ENCODE peak calls at places on chromosomes 16 and 17, in four cellular contexts. One of them, this sample, is unnamed.

GRCh38 chr17:16259926-16260325 is 42.9 kb downstream of the PIGL start:
- DNase-seq in HepG2: no peak
- DNase-seq in K562: no peak
- DNase-seq in GM12878: no peak
- DNase-seq in this sample: no peak

GRCh38 chr16:50602531-50603205 is 54.5 kb downstream of the NKD1 start:
- DNase-seq in HepG2: no peak
- DNase-seq in GM12878: no peak
- DNase-seq in K562: no peak
- DNase-seq in this sample: no peak

GRCh38 chr17:17748604-17749003 is 67.3 kb downstream of the RAI1 start:
- DNase-seq in GM12878: no peak
- DNase-seq in HepG2: no peak
- DNase-seq in K562: no peak
- DNase-seq in this sample: no peak

GRCh38 chr17:61583242-61583641 is 7.8 kb downstream of the NACA2 start:
- DNase-seq in K562: peak; percentile 27
- DNase-seq in GM12878: no peak
- DNase-seq in HepG2: peak; percentile 74
- DNase-seq in this sample: peak; percentile 59

GRCh38 chr16:56898847-56899246 is 33.1 kb upstream of the HERPUD1 start:
- DNase-seq in K562: no peak
- DNase-seq in HepG2: no peak
- DNase-seq in GM12878: peak; percentile 77
- DNase-seq in this sample: no peak

GRCh38 chr17:47730681-47731080 is 2.4 kb upstream of the TBX21 start:
- DNase-seq in GM12878: no peak
- DNase-seq in K562: no peak
- DNase-seq in HepG2: no peak
- DNase-seq in this sample: no peak

GRCh38 chr16:74315059-74315458 is 18.4 kb downstream of the PSMD7 start:
- DNase-seq in K562: no peak
- DNase-seq in HepG2: no peak
- DNase-seq in GM12878: no peak
- DNase-seq in this sample: no peak

GRCh38 chr17:44464037-44464436 is 39.2 kb downstream of the GPATCH8 start:
- DNase-seq in GM12878: no peak
- DNase-seq in HepG2: no peak
- DNase-seq in K562: no peak
- DNase-seq in this sample: no peak

GRCh38 chr17:50953831-50954601 is 87.9 kb upstream of the TOB1 start:
- DNase-seq in K562: no peak
- DNase-seq in GM12878: no peak
- DNase-seq in HepG2: no peak
- DNase-seq in this sample: peak; percentile 70

GRCh38 chr16:84062734-84063640 is 20.4 kb upstream of the SLC38A8 start:
- DNase-seq in HepG2: peak; percentile 59
- DNase-seq in GM12878: no peak
- DNase-seq in K562: peak; percentile 85
- DNase-seq in this sample: peak; percentile 88

GRCh38 chr17:7410634-7411426 is 3.2 kb downstream of the NLGN2 start:
- DNase-seq in HepG2: no peak
- DNase-seq in K562: no peak
- DNase-seq in GM12878: no peak
- DNase-seq in this sample: no peak

GRCh38 chr17:11264183-11264871 is 23.3 kb downstream of the SHISA6 start:
- DNase-seq in K562: peak; percentile 2
- DNase-seq in HepG2: peak; percentile 3
- DNase-seq in GM12878: no peak
- DNase-seq in this sample: no peak

GRCh38 chr17:55577687-55578086 is 66.4 kb upstream of the SMIM36 start:
- DNase-seq in K562: no peak
- DNase-seq in HepG2: no peak
- DNase-seq in GM12878: no peak
- DNase-seq in this sample: no peak

GRCh38 chr17:68100000-68100641 is 64.6 kb downstream of the KPNA2 start:
- DNase-seq in HepG2: peak; percentile 48
- DNase-seq in GM12878: no peak
- DNase-seq in K562: no peak
- DNase-seq in this sample: no peak

GRCh38 chr17:75693500-75694481 is 26.7 kb downstream of the SAP30BP start:
- DNase-seq in GM12878: no peak
- DNase-seq in K562: no peak
- DNase-seq in HepG2: no peak
- DNase-seq in this sample: no peak

GRCh38 chr17:71502443-71502842 is 618.4 kb upstream of the SOX9 start:
- DNase-seq in GM12878: no peak
- DNase-seq in K562: no peak
- DNase-seq in HepG2: no peak
- DNase-seq in this sample: no peak

GRCh38 chr17:74177018-74177450 is 26.4 kb upstream of the RPL38 start:
- DNase-seq in K562: no peak
- DNase-seq in GM12878: no peak
- DNase-seq in HepG2: no peak
- DNase-seq in this sample: no peak

DNA sequence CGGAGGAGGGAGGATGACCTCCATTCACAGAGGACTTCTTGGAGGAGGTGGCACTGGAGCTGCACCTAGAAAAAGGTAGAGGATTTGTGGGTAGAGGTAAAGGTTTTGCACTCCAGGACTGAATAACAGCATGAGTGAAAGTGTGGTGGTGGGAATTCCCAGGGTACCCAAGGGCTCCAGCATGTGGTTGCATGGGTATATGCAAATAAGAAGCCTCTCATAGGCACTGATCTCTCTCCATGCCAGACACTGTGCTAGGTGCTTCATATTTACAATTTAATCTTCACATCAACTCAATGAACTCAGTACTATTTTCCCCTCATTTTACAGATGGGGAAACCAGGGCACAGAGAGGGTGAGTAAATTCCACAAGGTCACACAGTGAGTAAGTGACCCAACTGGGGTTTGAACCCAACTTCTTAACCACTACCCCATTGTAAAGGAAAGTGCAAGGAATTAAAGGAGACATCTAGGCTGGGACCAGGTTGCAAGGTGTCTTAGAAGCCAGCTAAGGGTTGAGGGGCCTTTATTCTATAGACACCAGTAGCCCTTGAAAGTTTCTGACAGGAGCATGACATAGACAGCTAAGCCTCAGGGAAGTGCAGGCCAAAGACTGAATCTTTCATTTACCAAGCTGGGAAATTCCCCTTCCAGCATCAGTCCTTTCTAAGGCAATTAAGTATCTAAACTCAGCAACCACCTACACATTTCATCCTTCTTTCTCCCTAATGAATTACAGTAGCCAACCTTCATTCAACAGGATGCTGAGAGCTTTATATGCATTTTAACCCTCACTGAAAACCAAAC is 21.3 kb downstream of the SCNN1B start:
- DNase-seq in K562: no peak
- DNase-seq in HepG2: no peak
- DNase-seq in GM12878: peak; percentile 84
- DNase-seq in this sample: no peak
- TF ChIP-seq TARDBP in K562: no peak
- TF ChIP-seq TARDBP in HepG2: no peak
- TF ChIP-seq TARDBP in GM12878: no peak
- TF ChIP-seq TARDBP in this sample: no peak

GRCh38 chr16:27611340-27611739 is 61.4 kb downstream of the KATNIP start:
- DNase-seq in HepG2: no peak
- DNase-seq in K562: no peak
- DNase-seq in GM12878: no peak
- DNase-seq in this sample: no peak
- TF ChIP-seq TARDBP in HepG2: no peak
- TF ChIP-seq TARDBP in K562: no peak
- TF ChIP-seq TARDBP in GM12878: no peak
- TF ChIP-seq TARDBP in this sample: no peak

GRCh38 chr17:57548421-57549385 is 196.4 kb downstream of the CCDC182 start:
- DNase-seq in K562: peak; percentile 18
- DNase-seq in GM12878: no peak
- DNase-seq in HepG2: peak; percentile 81
- DNase-seq in this sample: peak; percentile 29
- TF ChIP-seq TARDBP in K562: no peak
- TF ChIP-seq TARDBP in GM12878: no peak
- TF ChIP-seq TARDBP in HepG2: no peak
- TF ChIP-seq TARDBP in this sample: no peak

GRCh38 chr16:35196313-35196712 is 1736.9 kb downstream of the TP53TG3F start:
- DNase-seq in K562: no peak
- DNase-seq in GM12878: no peak
- DNase-seq in HepG2: no peak
- DNase-seq in this sample: no peak

GRCh38 chr16:35197656-35198055 is 1738.2 kb downstream of the TP53TG3F start:
- DNase-seq in GM12878: no peak
- DNase-seq in K562: no peak
- DNase-seq in HepG2: no peak
- DNase-seq in this sample: no peak

GRCh38 chr16:35194681-35195080 is 1735.3 kb downstream of the TP53TG3F start:
- DNase-seq in HepG2: no peak
- DNase-seq in GM12878: no peak
- DNase-seq in K562: no peak
- DNase-seq in this sample: no peak

GRCh38 chr16:35195173-35195863 is 1735.9 kb downstream of the TP53TG3F start:
- DNase-seq in HepG2: no peak
- DNase-seq in K562: peak; percentile 24
- DNase-seq in GM12878: no peak
- DNase-seq in this sample: no peak

GRCh38 chr16:35195864-35196216 is 1736.4 kb downstream of the TP53TG3F start:
- DNase-seq in K562: no peak
- DNase-seq in HepG2: no peak
- DNase-seq in GM12878: no peak
- DNase-seq in this sample: no peak
- TF ChIP-seq TARDBP in K562: no peak
- TF ChIP-seq TARDBP in HepG2: no peak
- TF ChIP-seq TARDBP in GM12878: no peak
- TF ChIP-seq TARDBP in this sample: no peak

This sample was measured in HEK293T.